ENCODE peak calls at places on chromosomes 5 and 9, in nine cellular contexts. Y, D, K, R, Z, T, H, V and W are unnamed samples.

GRCh38 chr5:142821027-142821732 is 51.0 kb downstream of the ARHGAP26 start:
- DNase-seq in Y (no peak), K (no peak), Z (no peak), H (no peak), V (no peak), D (no peak), T (no peak), R (no peak), W (no peak)

GRCh38 chr9:133647148-133647547 is 11.0 kb downstream of the DBH start:
- DNase-seq in T (no peak), Z (no peak), K (no peak), R (no peak), H (no peak), D (no peak), V (no peak), Y (no peak), W (no peak)

GRCh38 chr5:958701-959571 is 49.7 kb upstream of the NKD2 start:
- DNase-seq in R (peak), K (peak), H (peak), Z (no peak), V (peak), T (no peak), D (no peak), Y (peak), W (peak)

GRCh38 chr9:37327553-37327952 is 94.9 kb upstream of the GRHPR start:
- DNase-seq in Z (no peak), D (no peak), Y (no peak), K (no peak), H (no peak), V (no peak), T (no peak), R (no peak), W (no peak)

GRCh38 chr5:141760753-141761152 is 78.7 kb upstream of the ARAP3 start:
- DNase-seq in Y (no peak), V (no peak), K (no peak), H (no peak), Z (no peak), R (no peak), T (no peak), D (no peak), W (no peak)

GRCh38 chr9:138065287-138065686 is 187.7 kb downstream of the CACNA1B start:
- DNase-seq in D (no peak), H (no peak), K (no peak), Z (no peak), Y (no peak), T (no peak), R (no peak), V (no peak), W (peak)

GRCh38 chr9:126287467-126287866 is 39.2 kb upstream of the MVB12B start:
- DNase-seq in T (no peak), H (no peak), K (no peak), Y (no peak), Z (no peak), V (no peak), R (no peak), D (no peak), W (no peak)

GRCh38 chr5:163766936-163767670 is 261.7 kb downstream of the MAT2B start:
- DNase-seq in R (no peak), D (no peak), V (no peak), K (no peak), Y (no peak), Z (no peak), T (no peak), H (no peak), W (no peak)

GRCh38 chr5:77679791-77680190 is 41.3 kb upstream of the OTP start:
- DNase-seq in Z (no peak), H (peak), T (no peak), V (peak), K (no peak), R (no peak), Y (no peak), D (peak), W (no peak)

GRCh38 chr9:124284940-124285441 is 27.2 kb downstream of the NEK6 start:
- DNase-seq in T (no peak), R (no peak), V (peak), Y (no peak), Z (no peak), K (no peak), H (peak), D (no peak), W (no peak)

GRCh38 chr5:92562065-92562464 is 1019.0 kb downstream of the NR2F1-AS1 start:
- DNase-seq in V (no peak), R (no peak), T (no peak), D (no peak), Y (no peak), H (no peak), K (no peak), Z (no peak), W (no peak)

GRCh38 chr5:151153300-151153699 is 4.3 kb downstream of the ANXA6 start:
- DNase-seq in T (no peak), K (no peak), D (no peak), H (no peak), Z (no peak), R (no peak), Y (peak), V (no peak), W (no peak)

GRCh38 chr9:10050016-10050415 is 562.8 kb downstream of the PTPRD start:
- DNase-seq in Z (no peak), D (no peak), H (no peak), R (peak), K (no peak), Y (no peak), T (no peak), V (no peak), W (no peak)

GRCh38 chr9:16328349-16328748 is 542.1 kb downstream of the BNC2 start:
- DNase-seq in T (no peak), Z (no peak), D (no peak), R (no peak), V (no peak), H (no peak), Y (no peak), K (no peak), W (no peak)